ENCODE peak calls at places on chromosome 17, in seven cellular contexts. S, J, M, L, F, Z and W are unnamed samples.

GRCh38 chr17:60720763-60721531 is 43.3 kb downstream of the BCAS3 start:
- DNase-seq in S (no peak), J (no peak), M (peak), L (no peak), F (peak), Z (no peak), W (no peak)

GRCh38 chr17:28745052-28745776 is 1.4 kb downstream of the TRAF4 start:
- DNase-seq in S (peak), J (peak), M (no peak), L (no peak), F (peak), Z (no peak), W (peak)

GRCh38 chr17:40461774-40462342 is 18.6 kb downstream of the IGFBP4 start:
- DNase-seq in S (no peak), J (no peak), M (no peak), L (no peak), F (no peak), Z (no peak), W (no peak)

GRCh38 chr17:80477647-80478478 is 1.5 kb upstream of the NPTX1 start:
- DNase-seq in S (no peak), J (peak), M (no peak), L (no peak), F (no peak), Z (peak), W (no peak)

GRCh38 chr17:46943511-46944393 is 20.8 kb downstream of the GOSR2 start:
- DNase-seq in S (no peak), J (peak), M (peak), L (no peak), F (no peak), Z (no peak), W (no peak)

GRCh38 chr17:68600881-68601564 is at the start of gene FAM20A:
- DNase-seq in S (no peak), J (no peak), M (no peak), L (peak), F (no peak), Z (no peak), W (no peak)

GRCh38 chr17:4931974-4932373 is at the start of gene GP1BA:
- DNase-seq in S (no peak), J (no peak), M (no peak), L (no peak), F (no peak), Z (no peak), W (no peak)

GRCh38 chr17:6893382-6894205 is 62.1 kb upstream of the TEKT1 start:
- DNase-seq in S (no peak), J (no peak), M (no peak), L (no peak), F (no peak), Z (no peak), W (no peak)

GRCh38 chr17:37025847-37026533 is 77.2 kb downstream of the AATF start:
- DNase-seq in S (no peak), J (no peak), M (no peak), L (no peak), F (no peak), Z (no peak), W (no peak)

GRCh38 chr17:77665833-77666232 is 292.7 kb upstream of the TNRC6C start:
- DNase-seq in S (no peak), J (no peak), M (no peak), L (no peak), F (no peak), Z (no peak), W (no peak)

GRCh38 chr17:64385187-64386083 is 5.2 kb downstream of the PECAM1 start:
- DNase-seq in S (no peak), J (peak), M (peak), L (peak), F (peak), Z (no peak), W (no peak)

GRCh38 chr17:34641368-34641767 is 62.0 kb downstream of the TMEM132E start:
- DNase-seq in S (no peak), J (no peak), M (no peak), L (no peak), F (no peak), Z (no peak), W (no peak)